ENCODE peak calls at places on chromosome 16, in six cellular contexts. N, I, L, T, D and V are unnamed samples.

GRCh38 chr16:70638814-70639792 is 7.3 kb upstream of the IL34 start:
- DNase-seq in N (no peak), I (no peak), L (peak), T (no peak), D (no peak), V (no peak)

GRCh38 chr16:47712276-47713224 is 251.4 kb downstream of the PHKB start:
- DNase-seq in N (peak), I (no peak), L (no peak), T (no peak), D (no peak), V (no peak)

GRCh38 chr16:48128769-48129168 is 27.0 kb downstream of the ABCC12 start:
- DNase-seq in N (no peak), I (no peak), L (no peak), T (no peak), D (no peak), V (no peak)

GRCh38 chr16:58499615-58500328 is at the start of gene NDRG4:
- DNase-seq in N (peak), I (peak), L (peak), T (peak), D (no peak), V (peak)

GRCh38 chr16:74929636-74930035 is 55.3 kb downstream of the WDR59 start:
- DNase-seq in N (no peak), I (no peak), L (no peak), T (no peak), D (no peak), V (no peak)

GRCh38 chr16:86961133-86961720 is 356.0 kb downstream of the C16orf95 start:
- DNase-seq in N (no peak), I (peak), L (peak), T (no peak), D (no peak), V (no peak)

GRCh38 chr16:57994778-57995177 is 5.7 kb downstream of the ZNF319 start:
- DNase-seq in N (peak), I (no peak), L (peak), T (no peak), D (peak), V (peak)

GRCh38 chr16:30184430-30185140 is 1.2 kb downstream of the CORO1A start:
- DNase-seq in N (no peak), I (peak), L (no peak), T (no peak), D (peak), V (peak)

GRCh38 chr16:84069540-84069939 is 26.9 kb upstream of the SLC38A8 start:
- DNase-seq in N (no peak), I (peak), L (no peak), T (no peak), D (no peak), V (no peak)

GRCh38 chr16:24041834-24042631 is 206.2 kb downstream of the PRKCB start:
- DNase-seq in N (peak), I (peak), L (peak), T (peak), D (peak), V (peak)

GRCh38 chr16:10619271-10619849 is 39.0 kb upstream of the EMP2 start:
- DNase-seq in N (no peak), I (no peak), L (no peak), T (no peak), D (no peak), V (no peak)

GRCh38 chr16:58723109-58723508 is 11.0 kb downstream of the GOT2 start:
- DNase-seq in N (no peak), I (no peak), L (no peak), T (no peak), D (no peak), V (no peak)

GRCh38 chr16:2869502-2870064 is 11.6 kb upstream of the PRSS22 start:
- DNase-seq in N (no peak), I (no peak), L (no peak), T (no peak), D (no peak), V (no peak)

GRCh38 chr16:66420396-66420795 is 6.7 kb upstream of the BEAN1 start:
- DNase-seq in N (peak), I (no peak), L (no peak), T (no peak), D (no peak), V (no peak)

GRCh38 chr16:73864868-73865267 is 431.7 kb upstream of the PSMD7 start:
- DNase-seq in N (no peak), I (no peak), L (no peak), T (no peak), D (no peak), V (no peak)